ENCODE peak calls at places on chromosomes 7 and 10, in seven cellular contexts. R is astrocyte of the spinal cord, C is ovary, O is GM12865, J is stomach, S is NB4, N is GM23338. L is an unnamed sample.

GRCh38 chr10:116771101-116771705 is 28.8 kb upstream of the HSPA12A start:
- DNase-seq in R (peak), C (peak), O (no peak), J (peak), S (no peak), N (peak), L (no peak)

GRCh38 chr7:22420973-22421635 is 64.2 kb upstream of the RAPGEF5 start:
- DNase-seq in R (no peak), C (no peak), O (no peak), J (no peak), S (no peak), N (no peak), L (peak)

GRCh38 chr7:50821457-50821977 is 38.8 kb upstream of the GRB10 start:
- DNase-seq in R (no peak), C (no peak), O (no peak), J (no peak), S (no peak), N (no peak), L (peak)

GRCh38 chr10:24449769-24450310 is 240.9 kb downstream of the KIAA1217 start:
- DNase-seq in R (no peak), C (no peak), O (no peak), J (no peak), S (no peak), N (no peak), L (no peak)

GRCh38 chr7:80478683-80479082 is 33.2 kb downstream of the GNAT3 start:
- DNase-seq in R (peak), C (no peak), O (no peak), J (no peak), S (no peak), N (peak), L (no peak)

GRCh38 chr7:129612112-129613015 is 844 bp downstream of the NRF1 start:
- DNase-seq in R (peak), C (peak), O (peak), J (peak), S (peak), N (peak), L (peak)

GRCh38 chr7:76403780-76404494 is 5.6 kb downstream of the SSC4D start:
- DNase-seq in R (no peak), C (no peak), O (no peak), J (no peak), S (peak), N (no peak), L (peak)

GRCh38 chr10:100811261-100811660 is 65.9 kb downstream of the PAX2 start:
- DNase-seq in R (no peak), C (no peak), O (no peak), J (no peak), S (no peak), N (no peak), L (no peak)

GRCh38 chr7:105130580-105130979 is 116.6 kb downstream of the KMT2E start:
- DNase-seq in R (no peak), C (no peak), O (no peak), J (no peak), S (peak), N (no peak), L (no peak)

GRCh38 chr10:11869211-11869610 is 46.1 kb downstream of the PROSER2 start:
- DNase-seq in R (no peak), C (no peak), O (no peak), J (no peak), S (no peak), N (peak), L (no peak)

GRCh38 chr10:67666416-67667043 is 29.5 kb downstream of the CTNNA3 start:
- DNase-seq in R (peak), C (no peak), O (peak), J (no peak), S (peak), N (peak), L (peak)

GRCh38 chr7:30173058-30173897 is 38.5 kb downstream of the MTURN start:
- DNase-seq in R (peak), C (peak), O (no peak), J (peak), S (peak), N (no peak), L (no peak)

GRCh38 chr7:20998309-20998708 is 211.6 kb upstream of the SP8 start:
- DNase-seq in R (no peak), C (no peak), O (no peak), J (no peak), S (no peak), N (no peak), L (no peak)
- H3K4me3 ChIP-seq in R (no peak), C (no peak), O (no peak), J (no peak), S (no peak), N (no peak), L (no peak)

GRCh38 chr7:1210979-1211608 is 21.6 kb upstream of the UNCX start:
- DNase-seq in R (no peak), C (no peak), O (no peak), J (no peak), S (no peak), N (no peak), L (no peak)
- H3K4me3 ChIP-seq in R (no peak), C (no peak), O (no peak), J (no peak), S (no peak), N (no peak), L (no peak)

GRCh38 chr10:14603539-14604102 is 171.1 kb downstream of the FAM107B start:
- DNase-seq in R (no peak), C (peak), O (no peak), J (no peak), S (peak), N (peak), L (peak)
- H3K4me3 ChIP-seq in R (peak), C (peak), O (peak), J (peak), S (peak), N (peak), L (peak)

DNA sequence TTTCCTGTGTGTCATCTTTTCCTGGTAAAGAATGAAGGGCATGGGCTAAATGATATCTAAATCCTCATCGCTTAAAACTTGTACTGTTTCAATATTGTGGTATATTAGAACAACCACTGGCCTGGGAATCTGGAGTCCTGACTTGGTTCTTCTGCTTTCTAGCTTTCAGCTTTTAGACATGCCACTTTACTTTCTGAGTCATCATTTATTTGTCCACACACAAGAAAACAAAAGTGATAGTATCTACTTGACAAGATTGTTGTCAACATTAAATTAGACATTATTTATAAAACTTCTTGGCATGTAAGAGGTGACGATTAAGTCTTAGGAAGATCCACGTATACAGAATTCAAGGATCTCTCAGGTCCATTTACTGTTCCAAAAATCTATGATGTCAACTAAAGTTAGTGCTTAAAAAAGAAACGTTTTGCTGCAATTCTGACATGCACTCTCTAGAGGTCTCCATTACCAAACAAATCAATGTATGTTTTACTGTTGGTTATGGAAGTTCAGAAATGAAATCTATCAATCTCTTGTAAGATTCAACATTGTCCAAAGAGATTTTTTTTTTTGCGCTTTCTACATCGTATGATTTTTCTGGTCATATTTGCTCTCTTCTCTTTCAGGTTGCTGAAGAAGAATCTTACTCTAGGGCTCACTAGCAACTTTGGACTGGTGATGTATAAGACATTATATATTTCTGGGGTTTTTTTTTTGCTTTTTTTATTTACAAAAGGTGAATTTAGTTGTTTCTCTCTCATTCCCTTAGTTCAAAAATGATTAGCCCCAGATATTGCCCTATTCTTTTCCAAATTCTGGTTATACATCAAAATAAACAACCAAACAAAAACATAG is 53.6 kb upstream of the DYNC1I1 start:
- DNase-seq in R (peak), C (no peak), O (peak), J (no peak), S (peak), N (peak), L (no peak)
- H3K4me3 ChIP-seq in R (no peak), C (no peak), O (no peak), J (no peak), S (no peak), N (no peak), L (no peak)

L was measured in small intestine.